ENCODE peak calls at places on chromosomes 1 and 21, in seven cellular contexts. One of them, this sample, is unnamed.

GRCh38 chr1:197774691-197775281 is 494 bp downstream of the DENND1B start:
- DNase-seq in cardiac fibroblast: peak; percentile 55
- DNase-seq in endothelial cell of umbilical vein: peak; percentile 57
- DNase-seq in B cell: peak; percentile 63
- DNase-seq in AG10803: peak; percentile 46
- DNase-seq in glutamatergic neuron: peak; percentile 65
- DNase-seq in heart left ventricle: peak; percentile 84
- DNase-seq in this sample: no peak

GRCh38 chr1:28893403-28894102 is 20.8 kb upstream of the EPB41 start:
- DNase-seq in B cell: no peak
- DNase-seq in cardiac fibroblast: peak; percentile 11
- DNase-seq in glutamatergic neuron: peak; percentile 64
- DNase-seq in AG10803: peak; percentile 66
- DNase-seq in heart left ventricle: no peak
- DNase-seq in endothelial cell of umbilical vein: no peak
- DNase-seq in this sample: no peak

GRCh38 chr1:94351441-94351840 is 66.7 kb upstream of the ABCD3 start:
- DNase-seq in cardiac fibroblast: no peak
- DNase-seq in endothelial cell of umbilical vein: no peak
- DNase-seq in AG10803: no peak
- DNase-seq in heart left ventricle: no peak
- DNase-seq in glutamatergic neuron: no peak
- DNase-seq in B cell: no peak
- DNase-seq in this sample: no peak

GRCh38 chr1:170660874-170661645 is 2.9 kb upstream of the PRRX1 start:
- DNase-seq in glutamatergic neuron: peak; percentile 43
- DNase-seq in cardiac fibroblast: peak; percentile 39
- DNase-seq in B cell: no peak
- DNase-seq in heart left ventricle: no peak
- DNase-seq in AG10803: peak; percentile 45
- DNase-seq in endothelial cell of umbilical vein: peak; percentile 21
- DNase-seq in this sample: no peak

GRCh38 chr1:98749152-98749756 is 87.7 kb downstream of the SNX7 start:
- DNase-seq in B cell: no peak
- DNase-seq in heart left ventricle: no peak
- DNase-seq in cardiac fibroblast: peak; percentile 15
- DNase-seq in AG10803: peak; percentile 18
- DNase-seq in glutamatergic neuron: no peak
- DNase-seq in endothelial cell of umbilical vein: peak; percentile 32
- DNase-seq in this sample: no peak

GRCh38 chr21:15627823-15628222 is 102.0 kb upstream of the USP25 start:
- DNase-seq in heart left ventricle: no peak
- DNase-seq in cardiac fibroblast: no peak
- DNase-seq in endothelial cell of umbilical vein: no peak
- DNase-seq in B cell: no peak
- DNase-seq in glutamatergic neuron: no peak
- DNase-seq in AG10803: no peak
- DNase-seq in this sample: no peak

GRCh38 chr1:44628962-44629756 is 45.1 kb downstream of the TMEM53 start:
- DNase-seq in heart left ventricle: no peak
- DNase-seq in endothelial cell of umbilical vein: no peak
- DNase-seq in AG10803: peak; percentile 99
- DNase-seq in cardiac fibroblast: peak; percentile 75
- DNase-seq in glutamatergic neuron: no peak
- DNase-seq in B cell: no peak
- DNase-seq in this sample: no peak

GRCh38 chr1:15283500-15283899 is 36.5 kb downstream of the FHAD1 start:
- DNase-seq in B cell: no peak
- DNase-seq in AG10803: no peak
- DNase-seq in glutamatergic neuron: no peak
- DNase-seq in heart left ventricle: no peak
- DNase-seq in cardiac fibroblast: no peak
- DNase-seq in endothelial cell of umbilical vein: no peak
- DNase-seq in this sample: no peak

GRCh38 chr1:237705462-237705861 is 185.3 kb downstream of the ZP4 start:
- DNase-seq in AG10803: no peak
- DNase-seq in cardiac fibroblast: no peak
- DNase-seq in glutamatergic neuron: no peak
- DNase-seq in endothelial cell of umbilical vein: no peak
- DNase-seq in heart left ventricle: no peak
- DNase-seq in B cell: no peak
- DNase-seq in this sample: no peak

GRCh38 chr1:63797056-63797726 is 23.4 kb downstream of the ROR1 start:
- DNase-seq in AG10803: peak; percentile 39
- DNase-seq in endothelial cell of umbilical vein: no peak
- DNase-seq in glutamatergic neuron: no peak
- DNase-seq in heart left ventricle: no peak
- DNase-seq in B cell: no peak
- DNase-seq in cardiac fibroblast: no peak
- DNase-seq in this sample: no peak

GRCh38 chr1:63321061-63321787 is 1.1 kb upstream of the FOXD3 start:
- DNase-seq in B cell: no peak
- DNase-seq in heart left ventricle: no peak
- DNase-seq in AG10803: no peak
- DNase-seq in glutamatergic neuron: peak; percentile 26
- DNase-seq in cardiac fibroblast: no peak
- DNase-seq in endothelial cell of umbilical vein: no peak
- DNase-seq in this sample: no peak

GRCh38 chr1:162070094-162070748 is 730 bp downstream of the NOS1AP start:
- DNase-seq in cardiac fibroblast: no peak
- DNase-seq in glutamatergic neuron: no peak
- DNase-seq in heart left ventricle: no peak
- DNase-seq in endothelial cell of umbilical vein: no peak
- DNase-seq in AG10803: no peak
- DNase-seq in B cell: no peak
- DNase-seq in this sample: no peak

GRCh38 chr1:22749919-22750670 is 39.5 kb downstream of the EPHB2 start:
- DNase-seq in B cell: no peak
- DNase-seq in cardiac fibroblast: peak; percentile 92
- DNase-seq in endothelial cell of umbilical vein: peak; percentile 95
- DNase-seq in glutamatergic neuron: no peak
- DNase-seq in heart left ventricle: no peak
- DNase-seq in AG10803: peak; percentile 91
- DNase-seq in this sample: peak; percentile 8

GRCh38 chr21:27799861-27800260 is 833.0 kb upstream of the ADAMTS5 start:
- DNase-seq in cardiac fibroblast: no peak
- DNase-seq in endothelial cell of umbilical vein: no peak
- DNase-seq in B cell: no peak
- DNase-seq in AG10803: peak; percentile 24
- DNase-seq in heart left ventricle: no peak
- DNase-seq in glutamatergic neuron: no peak
- DNase-seq in this sample: no peak

GRCh38 chr21:27803571-27803970 is 836.7 kb upstream of the ADAMTS5 start:
- DNase-seq in B cell: no peak
- DNase-seq in cardiac fibroblast: no peak
- DNase-seq in AG10803: no peak
- DNase-seq in heart left ventricle: no peak
- DNase-seq in glutamatergic neuron: no peak
- DNase-seq in endothelial cell of umbilical vein: no peak
- DNase-seq in this sample: no peak

GRCh38 chr21:27805696-27806095 is 838.8 kb upstream of the ADAMTS5 start:
- DNase-seq in glutamatergic neuron: no peak
- DNase-seq in cardiac fibroblast: no peak
- DNase-seq in AG10803: no peak
- DNase-seq in heart left ventricle: no peak
- DNase-seq in endothelial cell of umbilical vein: no peak
- DNase-seq in B cell: no peak
- DNase-seq in this sample: no peak

GRCh38 chr21:27804515-27804914 is 837.6 kb upstream of the ADAMTS5 start:
- DNase-seq in B cell: no peak
- DNase-seq in cardiac fibroblast: no peak
- DNase-seq in glutamatergic neuron: no peak
- DNase-seq in AG10803: peak; percentile 67
- DNase-seq in endothelial cell of umbilical vein: no peak
- DNase-seq in heart left ventricle: no peak
- DNase-seq in this sample: no peak

DNA sequence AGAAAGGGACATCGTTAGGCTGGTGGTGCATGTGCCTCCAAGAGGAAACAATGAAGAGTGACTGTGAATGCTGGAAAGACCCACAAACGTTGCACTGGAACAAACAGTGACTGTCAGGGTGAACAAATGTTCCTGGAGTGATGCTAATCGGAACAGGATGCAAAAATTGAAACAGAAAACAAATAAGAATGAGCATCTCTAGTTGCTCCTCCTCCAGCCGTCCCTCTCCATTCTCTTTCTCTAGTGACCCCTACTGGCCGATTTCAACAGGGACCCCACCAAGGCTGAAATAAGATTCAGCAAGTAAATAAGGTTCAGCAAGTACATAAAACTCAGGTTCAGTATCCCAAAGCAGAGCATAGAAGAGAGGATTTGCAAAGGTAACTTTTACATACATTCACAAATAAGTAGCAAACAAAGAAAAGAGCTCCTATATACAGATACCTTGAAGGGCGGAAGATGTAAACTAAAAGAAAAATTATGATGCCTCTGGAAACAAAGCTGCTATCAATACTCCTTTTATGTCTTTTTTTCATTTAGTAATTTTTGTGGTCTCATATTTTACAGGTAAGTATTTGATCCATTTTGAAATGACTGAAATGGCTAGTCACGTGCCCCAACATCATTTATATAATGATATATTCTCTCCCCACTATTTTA is 836.1 kb upstream of the ADAMTS5 start:
- DNase-seq in heart left ventricle: no peak
- DNase-seq in glutamatergic neuron: peak; percentile 38
- DNase-seq in endothelial cell of umbilical vein: peak; percentile 39
- DNase-seq in B cell: no peak
- DNase-seq in cardiac fibroblast: peak; percentile 47
- DNase-seq in AG10803: peak; percentile 56
- DNase-seq in this sample: peak; percentile 59
- TF ChIP-seq CTCF in heart left ventricle: peak; percentile 62
- TF ChIP-seq CTCF in glutamatergic neuron: peak; percentile 76
- TF ChIP-seq CTCF in endothelial cell of umbilical vein: peak; percentile 65
- TF ChIP-seq CTCF in B cell: peak; percentile 31
- TF ChIP-seq CTCF in cardiac fibroblast: peak; percentile 76
- TF ChIP-seq CTCF in AG10803: peak; percentile 85
- TF ChIP-seq CTCF in this sample: peak; percentile 51

DNA sequence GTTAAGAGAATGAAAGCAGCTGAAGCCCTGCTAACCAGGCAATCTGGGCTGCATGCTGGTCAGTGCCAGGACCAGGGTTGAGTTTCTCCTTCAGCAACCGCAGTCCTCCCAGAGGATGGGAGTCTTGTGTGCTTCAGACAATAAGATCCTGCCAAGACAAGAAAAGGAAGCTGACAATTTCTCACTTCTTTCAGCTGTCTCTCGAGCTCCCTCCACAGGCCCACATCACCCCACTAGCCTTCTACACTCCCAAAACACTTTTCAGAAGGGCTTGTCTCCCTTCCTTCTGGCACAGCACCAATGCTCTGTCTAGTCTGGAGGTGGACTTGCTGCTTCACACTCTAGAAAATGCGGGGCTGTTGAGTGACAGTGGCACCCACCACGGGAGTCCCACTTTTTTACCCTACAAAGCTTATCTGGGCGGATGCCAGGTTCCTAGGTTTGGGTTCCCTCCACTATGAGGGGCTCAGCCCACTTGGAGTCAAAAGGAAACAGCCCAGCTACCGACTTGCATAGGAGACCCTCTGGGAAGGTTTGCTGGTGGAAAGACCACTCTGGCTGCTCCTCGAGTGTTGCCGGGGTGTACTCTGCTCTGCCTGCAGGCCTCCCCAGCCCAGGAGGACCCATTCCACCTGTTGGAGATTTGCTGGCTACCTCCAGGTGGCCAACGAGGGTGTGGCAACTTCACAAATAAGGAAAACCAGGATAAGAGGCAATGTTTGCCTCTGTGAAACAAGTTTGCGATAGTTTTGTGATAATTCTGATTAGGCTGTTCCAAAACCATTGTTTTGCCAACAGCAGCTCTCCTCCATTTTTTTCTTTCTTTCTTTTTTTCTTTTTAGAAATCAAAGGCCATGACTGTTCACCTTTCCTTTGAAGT is 68.9 kb downstream of the TENT5C start:
- DNase-seq in glutamatergic neuron: no peak
- DNase-seq in AG10803: peak; percentile 38
- DNase-seq in endothelial cell of umbilical vein: no peak
- DNase-seq in B cell: peak; percentile 74
- DNase-seq in cardiac fibroblast: peak; percentile 76
- DNase-seq in heart left ventricle: no peak
- DNase-seq in this sample: peak; percentile 37
- TF ChIP-seq CTCF in glutamatergic neuron: no peak
- TF ChIP-seq CTCF in AG10803: peak; percentile 33
- TF ChIP-seq CTCF in endothelial cell of umbilical vein: no peak
- TF ChIP-seq CTCF in B cell: peak; percentile 73
- TF ChIP-seq CTCF in cardiac fibroblast: peak; percentile 48
- TF ChIP-seq CTCF in heart left ventricle: no peak
- TF ChIP-seq CTCF in this sample: peak; percentile 41

GRCh38 chr1:30882678-30883388 is 25.7 kb downstream of the SDC3 start:
- DNase-seq in heart left ventricle: peak; percentile 11
- DNase-seq in glutamatergic neuron: no peak
- DNase-seq in AG10803: no peak
- DNase-seq in cardiac fibroblast: no peak
- DNase-seq in B cell: no peak
- DNase-seq in endothelial cell of umbilical vein: no peak
- DNase-seq in this sample: no peak
- TF ChIP-seq CTCF in heart left ventricle: no peak
- TF ChIP-seq CTCF in glutamatergic neuron: no peak
- TF ChIP-seq CTCF in AG10803: no peak
- TF ChIP-seq CTCF in cardiac fibroblast: no peak
- TF ChIP-seq CTCF in B cell: no peak
- TF ChIP-seq CTCF in endothelial cell of umbilical vein: no peak
- TF ChIP-seq CTCF in this sample: no peak

GRCh38 chr1:183554577-183554976 is 35.7 kb downstream of the NCF2 start:
- DNase-seq in heart left ventricle: no peak
- DNase-seq in cardiac fibroblast: no peak
- DNase-seq in endothelial cell of umbilical vein: peak; percentile 22
- DNase-seq in AG10803: no peak
- DNase-seq in glutamatergic neuron: no peak
- DNase-seq in B cell: peak; percentile 53
- DNase-seq in this sample: peak; percentile 71

GRCh38 chr1:183553769-183554168 is 36.5 kb downstream of the NCF2 start:
- DNase-seq in endothelial cell of umbilical vein: no peak
- DNase-seq in glutamatergic neuron: no peak
- DNase-seq in B cell: no peak
- DNase-seq in cardiac fibroblast: peak; percentile 12
- DNase-seq in heart left ventricle: no peak
- DNase-seq in AG10803: no peak
- DNase-seq in this sample: no peak

GRCh38 chr1:183548136-183548535 is 42.1 kb downstream of the NCF2 start:
- DNase-seq in glutamatergic neuron: no peak
- DNase-seq in endothelial cell of umbilical vein: no peak
- DNase-seq in heart left ventricle: no peak
- DNase-seq in AG10803: no peak
- DNase-seq in B cell: no peak
- DNase-seq in cardiac fibroblast: no peak
- DNase-seq in this sample: no peak

GRCh38 chr1:183551924-183552323 is 38.3 kb downstream of the NCF2 start:
- DNase-seq in heart left ventricle: no peak
- DNase-seq in B cell: no peak
- DNase-seq in glutamatergic neuron: peak; percentile 63
- DNase-seq in AG10803: no peak
- DNase-seq in cardiac fibroblast: no peak
- DNase-seq in endothelial cell of umbilical vein: no peak
- DNase-seq in this sample: no peak

DNA sequence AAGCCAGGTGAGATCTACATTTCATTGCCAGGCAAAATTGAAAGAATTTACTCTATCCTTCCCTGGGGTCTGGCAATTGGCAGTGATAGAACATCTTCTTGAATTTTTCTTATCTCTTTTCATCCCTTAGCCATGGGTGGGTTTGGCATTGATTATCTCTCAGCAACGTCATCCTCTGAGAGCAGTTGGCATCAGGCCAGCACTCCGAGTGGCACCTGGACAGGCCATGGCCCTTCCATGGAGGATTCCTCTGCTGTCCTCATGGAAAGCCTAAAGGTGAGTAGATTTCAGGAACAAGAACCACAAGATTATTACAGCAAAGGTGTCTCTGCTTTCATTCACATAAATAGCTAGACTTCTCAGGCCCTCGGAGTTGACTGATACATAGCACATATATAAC is 39.3 kb downstream of the NCF2 start:
- DNase-seq in B cell: no peak
- DNase-seq in heart left ventricle: no peak
- DNase-seq in glutamatergic neuron: no peak
- DNase-seq in endothelial cell of umbilical vein: no peak
- DNase-seq in AG10803: no peak
- DNase-seq in cardiac fibroblast: no peak
- DNase-seq in this sample: no peak
- TF ChIP-seq CTCF in B cell: no peak
- TF ChIP-seq CTCF in heart left ventricle: no peak
- TF ChIP-seq CTCF in glutamatergic neuron: no peak
- TF ChIP-seq CTCF in endothelial cell of umbilical vein: no peak
- TF ChIP-seq CTCF in AG10803: no peak
- TF ChIP-seq CTCF in cardiac fibroblast: no peak
- TF ChIP-seq CTCF in this sample: no peak

This sample was measured in HL-60.